ENCODE peak calls at places on chromosome 16, in six cellular contexts. P, W, F, U, A and H are unnamed samples.

GRCh38 chr16:50593410-50594139 is 45.4 kb downstream of the NKD1 start:
- DNase-seq in A (peak; percentile 31), W (no peak), P (no peak), F (no peak), U (no peak), H (peak; percentile 92)

GRCh38 chr16:78641463-78641862 is 542.0 kb downstream of the WWOX start:
- DNase-seq in W (no peak), A (no peak), P (no peak), U (no peak), F (no peak), H (no peak)

GRCh38 chr16:68286153-68287074 is 22.1 kb downstream of the SLC7A6 start:
- DNase-seq in U (no peak), P (no peak), A (no peak), W (no peak), F (no peak), H (no peak)

GRCh38 chr16:73916839-73917594 is 379.6 kb upstream of the PSMD7 start:
- DNase-seq in A (peak; percentile 3), P (no peak), U (no peak), W (no peak), F (peak; percentile 21), H (no peak)

GRCh38 chr16:11078812-11079459 is 134.6 kb downstream of the CLEC16A start:
- DNase-seq in W (no peak), A (peak; percentile 85), U (peak; percentile 79), P (no peak), F (no peak), H (no peak)

GRCh38 chr16:87956169-87956770 is 5.0 kb downstream of the BANP start:
- DNase-seq in P (no peak), W (no peak), A (peak; percentile 48), U (peak; percentile 55), F (peak; percentile 50), H (peak; percentile 51)

GRCh38 chr16:50273888-50274770 is 7.8 kb downstream of the ADCY7 start:
- DNase-seq in U (no peak), W (no peak), A (no peak), P (no peak), F (no peak), H (peak; percentile 62)

GRCh38 chr16:69693916-69694315 is 32.4 kb downstream of the NQO1 start:
- DNase-seq in W (no peak), F (no peak), P (no peak), U (no peak), A (no peak), H (no peak)

GRCh38 chr16:82481455-82481854 is 145.3 kb upstream of the CDH13 start:
- DNase-seq in W (no peak), U (no peak), P (no peak), F (no peak), A (no peak), H (no peak)

GRCh38 chr16:53089434-53090270 is 34.9 kb downstream of the CHD9 start:
- DNase-seq in P (no peak), U (no peak), W (no peak), F (no peak), A (peak; percentile 57), H (no peak)
- H3K4me3 ChIP-seq in P (no peak overlapping the region), U (no peak overlapping the region), W (no peak overlapping the region), F (peak overlapping the region; percentile 24), A (peak overlapping the region; percentile 63), H (no peak overlapping the region)

DNA sequence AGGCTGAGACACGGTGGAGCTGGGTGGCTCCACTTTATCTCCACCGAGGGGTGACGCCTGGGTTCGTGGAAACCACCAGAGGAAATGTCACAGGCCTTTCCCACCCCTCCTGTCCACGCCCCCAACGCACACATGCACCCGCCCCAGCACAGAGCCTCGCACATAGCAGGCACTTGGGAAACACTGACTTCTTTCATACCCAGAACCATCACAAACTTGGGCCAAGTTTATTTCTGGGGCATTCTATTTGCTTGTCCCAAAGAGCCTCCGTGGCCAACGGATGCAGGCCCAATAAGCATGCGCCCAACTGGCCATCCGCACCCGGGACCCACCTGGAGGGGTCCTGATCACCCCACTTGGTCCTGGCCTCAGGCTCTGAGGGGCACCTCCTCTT is 3.3 kb downstream of the BCAR1 start:
- DNase-seq in A (no peak), P (no peak), F (peak; percentile 49), U (no peak), W (no peak), H (no peak)
- H3K4me3 ChIP-seq in A (no peak overlapping the region), P (no peak overlapping the region), F (peak overlapping the region; percentile 97), U (no peak overlapping the region), W (no peak overlapping the region), H (no peak overlapping the region)

GRCh38 chr16:58422809-58423208 is 30.5 kb downstream of the GINS3 start:
- DNase-seq in U (no peak), W (no peak), F (peak; percentile 46), A (no peak), P (no peak), H (no peak)

GRCh38 chr16:58425245-58425644 is 33.0 kb downstream of the GINS3 start:
- DNase-seq in A (no peak), U (no peak), F (no peak), P (no peak), W (no peak), H (no peak)

GRCh38 chr16:58428621-58429557 is 36.6 kb downstream of the GINS3 start:
- DNase-seq in W (no peak), P (no peak), A (no peak), F (no peak), U (no peak), H (no peak)

GRCh38 chr16:58426960-58427359 is 34.7 kb downstream of the GINS3 start:
- DNase-seq in A (no peak), F (peak; percentile 77), W (no peak), U (no peak), P (no peak), H (no peak)

DNA sequence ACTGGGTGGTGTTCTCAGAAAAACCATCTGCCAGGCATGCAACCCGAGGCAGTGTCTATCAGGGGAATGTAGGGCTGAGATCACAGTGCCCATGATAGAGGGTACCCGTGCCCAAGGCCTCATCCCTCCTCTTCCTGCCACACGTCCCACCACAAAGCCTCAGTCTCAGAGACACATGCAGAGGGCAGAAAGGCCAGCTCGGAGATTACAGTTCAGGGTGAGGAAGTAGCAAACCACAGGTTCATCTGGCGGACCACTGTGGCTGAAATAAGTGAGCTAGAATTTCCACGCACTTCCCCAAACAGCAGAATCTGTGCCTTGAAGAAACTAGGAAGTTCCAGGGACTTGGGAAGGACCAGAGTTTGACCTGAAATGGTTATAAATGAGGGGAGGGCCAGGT is 33.8 kb downstream of the GINS3 start:
- DNase-seq in U (no peak), W (no peak), A (no peak), F (no peak), P (no peak), H (no peak)
- H3K4me3 ChIP-seq in U (no peak overlapping the region), W (no peak overlapping the region), A (no peak overlapping the region), F (peak overlapping the region; percentile 59), P (no peak overlapping the region), H (no peak overlapping the region)

GRCh38 chr16:999677-1000076 is 18.1 kb downstream of the SOX8 start:
- DNase-seq in F (no peak), U (no peak), W (no peak), A (no peak), P (no peak), H (no peak)
- H3K4me3 ChIP-seq in F (no peak overlapping the region), U (no peak overlapping the region), W (no peak overlapping the region), A (no peak overlapping the region), P (no peak overlapping the region), H (no peak overlapping the region)

GRCh38 chr16:57058291-57058861 is 34.0 kb upstream of the CPNE2 start:
- DNase-seq in F (no peak), W (peak; percentile 16), U (no peak), P (no peak), A (no peak), H (no peak)
- H3K4me3 ChIP-seq in F (no peak overlapping the region), W (no peak overlapping the region), U (no peak overlapping the region), P (no peak overlapping the region), A (no peak overlapping the region), H (no peak overlapping the region)

GRCh38 chr16:66996983-66997358 is 8.6 kb downstream of the CES4A start:
- DNase-seq in A (no peak), F (no peak), U (no peak), W (no peak), P (no peak), H (no peak)

GRCh38 chr16:67001726-67002125 is 13.3 kb downstream of the CES4A start:
- DNase-seq in F (no peak), A (no peak), U (no peak), P (no peak), W (no peak), H (no peak)

GRCh38 chr16:67000384-67001158 is 12.2 kb downstream of the CES4A start:
- DNase-seq in U (peak; percentile 30), P (no peak), F (peak; percentile 61), W (peak; percentile 81), A (peak; percentile 68), H (peak; percentile 98)

GRCh38 chr16:66996324-66996982 is 8.1 kb downstream of the CES4A start:
- DNase-seq in F (peak; percentile 29), A (peak; percentile 96), W (no peak), P (peak; percentile 42), U (peak; percentile 78), H (no peak)

GRCh38 chr16:67001159-67001486 is 12.7 kb downstream of the CES4A start:
- DNase-seq in W (no peak), F (no peak), U (no peak), A (no peak), P (no peak), H (no peak)
- H3K4me3 ChIP-seq in W (peak overlapping the region; percentile 42), F (peak overlapping the region; percentile 71), U (peak overlapping the region; percentile 34), A (peak overlapping the region; percentile 41), P (peak overlapping the region; percentile 66), H (peak overlapping the region; percentile 21)

DNA sequence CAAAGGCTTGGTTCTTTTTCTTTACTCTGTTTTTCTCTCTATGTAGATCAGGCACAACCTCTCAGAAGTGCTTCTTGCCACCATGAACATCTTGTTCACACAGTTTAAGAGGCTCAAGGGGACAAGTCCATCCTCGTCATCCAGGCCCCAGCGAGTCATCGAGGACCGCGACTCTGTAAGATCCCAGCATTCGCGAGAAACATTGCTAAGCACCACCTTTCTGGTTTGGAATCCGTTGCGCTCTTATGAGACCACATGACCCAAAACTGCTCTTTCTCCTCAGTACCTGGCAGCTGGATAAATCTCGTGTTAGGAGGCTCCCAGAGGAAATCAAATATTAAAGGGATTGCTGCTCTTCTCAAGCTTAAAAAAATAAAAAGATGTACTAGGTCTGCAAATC is 23.3 kb upstream of the SLC12A3 start:
- DNase-seq in W (no peak), F (no peak), A (no peak), U (no peak), P (no peak), H (no peak)
- H3K4me3 ChIP-seq in W (no peak overlapping the region), F (no peak overlapping the region), A (no peak overlapping the region), U (no peak overlapping the region), P (no peak overlapping the region), H (no peak overlapping the region)